ENCODE peak calls at places on chromosomes 12 and 14, in seven cellular contexts. M, O, G, C, B, P and W are unnamed samples.

GRCh38 chr14:75946785-75947184 is 35.0 kb downstream of the TGFB3 start:
- DNase-seq in P (no peak), G (no peak), O (no peak), C (no peak), M (no peak), B (no peak), W (no peak)

GRCh38 chr12:47885012-47885501 is 19.7 kb downstream of the VDR start:
- DNase-seq in C (peak), P (peak), O (no peak), G (no peak), M (peak), B (no peak), W (peak)

GRCh38 chr12:132054983-132055382 is 89.1 kb downstream of the DDX51 start:
- DNase-seq in O (no peak), P (no peak), B (no peak), M (no peak), G (no peak), C (no peak), W (no peak)

GRCh38 chr14:69398818-69399210 is 322 bp downstream of the SLC39A9 start:
- DNase-seq in M (no peak), P (no peak), O (no peak), B (no peak), G (no peak), C (no peak), W (no peak)

GRCh38 chr12:7131502-7131866 is 1.3 kb downstream of the CLSTN3 start:
- DNase-seq in O (no peak), M (no peak), G (no peak), C (peak), P (no peak), B (no peak), W (peak)

GRCh38 chr14:51448831-51449665 is 202.7 kb upstream of the FRMD6 start:
- DNase-seq in B (no peak), C (no peak), O (no peak), P (no peak), G (no peak), M (no peak), W (no peak)

GRCh38 chr14:101716956-101717662 is 44.4 kb upstream of the PPP2R5C start:
- DNase-seq in C (no peak), M (no peak), P (no peak), O (no peak), G (no peak), B (no peak), W (no peak)

GRCh38 chr12:6563448-6564050 is 4.5 kb downstream of the NOP2 start:
- DNase-seq in B (peak), G (peak), M (peak), O (no peak), C (peak), P (no peak), W (peak)

GRCh38 chr12:127120851-127121250 is 1146.1 kb upstream of the TMEM132C start:
- DNase-seq in G (no peak), B (no peak), C (no peak), M (no peak), P (no peak), O (no peak), W (no peak)

GRCh38 chr14:94612174-94612573 is at the start of gene SERPINA3:
- DNase-seq in M (no peak), B (no peak), P (no peak), C (no peak), O (no peak), G (no peak), W (no peak)

GRCh38 chr14:69298131-69299071 is 38.4 kb downstream of the GALNT16 start:
- DNase-seq in M (no peak), C (no peak), G (no peak), P (no peak), B (no peak), O (no peak), W (no peak)

GRCh38 chr12:121456551-121456950 is 56.6 kb downstream of the RNF34 start:
- DNase-seq in M (no peak), B (no peak), C (no peak), O (no peak), P (no peak), G (no peak), W (no peak)

GRCh38 chr12:92735131-92735721 is 32.4 kb downstream of the PLEKHG7 start:
- DNase-seq in G (no peak), O (peak), P (no peak), M (no peak), C (no peak), B (no peak), W (peak)

GRCh38 chr14:92105845-92106094 is 612 bp downstream of the ATXN3 start:
- DNase-seq in O (no peak), M (no peak), B (peak), G (no peak), P (peak), C (no peak), W (peak)

GRCh38 chr12:113425960-113426453 is 3.8 kb downstream of the SDSL start:
- DNase-seq in P (no peak), M (no peak), G (no peak), B (no peak), O (no peak), C (no peak), W (peak)

GRCh38 chr12:120529641-120530314 is 820 bp upstream of the COQ5 start:
- DNase-seq in C (no peak), M (no peak), B (peak), P (no peak), O (no peak), G (no peak), W (peak)